ENCODE peak calls at places on chromosomes 6 and 20, in four cellular contexts. V, K, R and L are unnamed samples.

GRCh38 chr20:20568604-20569205 is 143.7 kb downstream of the RALGAPA2 start:
- DNase-seq in V (peak), R (peak), K (peak), L (no peak)

GRCh38 chr6:22873531-22874136 is 304.3 kb downstream of the HDGFL1 start:
- DNase-seq in R (no peak), V (no peak), K (peak), L (no peak)

GRCh38 chr6:13357551-13358075 is 29.3 kb upstream of the TBC1D7 start:
- DNase-seq in R (no peak), K (peak), V (no peak), L (no peak)

GRCh38 chr6:44416103-44416502 is 28.6 kb downstream of the CDC5L start:
- DNase-seq in K (peak), V (peak), R (no peak), L (no peak)

GRCh38 chr6:90294614-90294988 is 2.0 kb downstream of the BACH2 start:
- DNase-seq in V (no peak), K (no peak), R (no peak), L (no peak)

GRCh38 chr6:119742188-119742803 is 392.7 kb upstream of the MAN1A1 start:
- DNase-seq in R (peak), K (peak), V (peak), L (peak)

GRCh38 chr20:13312300-13312699 is 91.2 kb downstream of the ISM1 start:
- DNase-seq in V (no peak), K (no peak), R (no peak), L (no peak)

GRCh38 chr6:43979525-43979924 is 147.7 kb downstream of the MRPL14 start:
- DNase-seq in V (no peak), K (no peak), R (no peak), L (peak)

GRCh38 chr6:106557837-106558236 is 71.5 kb downstream of the RTN4IP1 start:
- DNase-seq in R (no peak), V (no peak), K (peak), L (no peak)

GRCh38 chr6:144582939-144583613 is 297.9 kb downstream of the UTRN start:
- DNase-seq in R (peak), V (no peak), K (no peak), L (no peak)

GRCh38 chr6:31366693-31367470 is 9.9 kb upstream of the HLA-B start:
- DNase-seq in V (peak), K (peak), R (peak), L (peak)

GRCh38 chr6:80366721-80367120 is 260.2 kb downstream of the BCKDHB start:
- DNase-seq in R (no peak), V (no peak), K (peak), L (peak)

GRCh38 chr20:22492497-22492896 is 91.9 kb downstream of the FOXA2 start:
- DNase-seq in R (no peak), V (peak), K (no peak), L (no peak)

GRCh38 chr6:145842693-145843546 is 28.3 kb upstream of the FBXO30 start:
- DNase-seq in V (no peak), R (no peak), K (peak), L (no peak)

GRCh38 chr20:6480328-6481030 is 287.0 kb upstream of the BMP2 start:
- DNase-seq in V (no peak), R (no peak), K (no peak), L (no peak)

GRCh38 chr6:150767585-150768164 is 97.8 kb upstream of the MTHFD1L start:
- DNase-seq in R (peak), V (no peak), K (no peak), L (no peak)

GRCh38 chr6:91387290-91388062 is 800.6 kb upstream of the MAP3K7 start:
- DNase-seq in R (peak), V (no peak), K (no peak), L (no peak)

GRCh38 chr6:49038294-49038693 is 424.8 kb downstream of the MMUT start:
- DNase-seq in K (peak), V (no peak), R (no peak), L (no peak)

GRCh38 chr6:10896691-10897090 is 9.8 kb downstream of the SYCP2L start:
- DNase-seq in V (no peak), K (no peak), R (no peak), L (no peak)

GRCh38 chr6:143361536-143362191 is 88.8 kb downstream of the ADAT2 start:
- DNase-seq in K (no peak), R (no peak), V (no peak), L (no peak)

GRCh38 chr6:34560366-34561226 is 4.5 kb upstream of the SPDEF start:
- DNase-seq in R (no peak), K (peak), V (no peak), L (no peak)

GRCh38 chr6:149176971-149177667 is 140.4 kb upstream of the TAB2 start:
- DNase-seq in V (no peak), R (no peak), K (no peak), L (no peak)

GRCh38 chr6:84842526-84843161 is 78.2 kb upstream of the TBX18 start:
- DNase-seq in K (peak), V (no peak), R (no peak), L (no peak)

GRCh38 chr6:4564746-4565145 is 211.5 kb upstream of the CDYL start:
- DNase-seq in R (no peak), K (no peak), V (no peak), L (no peak)

GRCh38 chr20:38880952-38881735 is 45.1 kb upstream of the FAM83D start:
- DNase-seq in R (no peak), V (no peak), K (no peak), L (no peak)

GRCh38 chr20:63783970-63784369 is 44.4 kb downstream of the SLC2A4RG start:
- DNase-seq in V (no peak), K (no peak), R (no peak), L (no peak)

GRCh38 chr20:57167971-57168693 is 98.3 kb downstream of the BMP7 start:
- DNase-seq in V (no peak), K (peak), R (no peak), L (no peak)

GRCh38 chr6:56803594-56803993 is 151.3 kb upstream of the BEND6 start:
- DNase-seq in V (no peak), R (no peak), K (peak), L (no peak)

GRCh38 chr6:33417127-33417902 is 592 bp downstream of the CUTA start:
- DNase-seq in K (peak), R (no peak), V (peak), L (no peak)

GRCh38 chr6:4577406-4577805 is 198.8 kb upstream of the CDYL start:
- DNase-seq in K (peak), R (no peak), V (peak), L (no peak)

GRCh38 chr20:47141941-47142781 is 214.3 kb downstream of the ZMYND8 start:
- DNase-seq in V (no peak), R (no peak), K (no peak), L (no peak)

DNA sequence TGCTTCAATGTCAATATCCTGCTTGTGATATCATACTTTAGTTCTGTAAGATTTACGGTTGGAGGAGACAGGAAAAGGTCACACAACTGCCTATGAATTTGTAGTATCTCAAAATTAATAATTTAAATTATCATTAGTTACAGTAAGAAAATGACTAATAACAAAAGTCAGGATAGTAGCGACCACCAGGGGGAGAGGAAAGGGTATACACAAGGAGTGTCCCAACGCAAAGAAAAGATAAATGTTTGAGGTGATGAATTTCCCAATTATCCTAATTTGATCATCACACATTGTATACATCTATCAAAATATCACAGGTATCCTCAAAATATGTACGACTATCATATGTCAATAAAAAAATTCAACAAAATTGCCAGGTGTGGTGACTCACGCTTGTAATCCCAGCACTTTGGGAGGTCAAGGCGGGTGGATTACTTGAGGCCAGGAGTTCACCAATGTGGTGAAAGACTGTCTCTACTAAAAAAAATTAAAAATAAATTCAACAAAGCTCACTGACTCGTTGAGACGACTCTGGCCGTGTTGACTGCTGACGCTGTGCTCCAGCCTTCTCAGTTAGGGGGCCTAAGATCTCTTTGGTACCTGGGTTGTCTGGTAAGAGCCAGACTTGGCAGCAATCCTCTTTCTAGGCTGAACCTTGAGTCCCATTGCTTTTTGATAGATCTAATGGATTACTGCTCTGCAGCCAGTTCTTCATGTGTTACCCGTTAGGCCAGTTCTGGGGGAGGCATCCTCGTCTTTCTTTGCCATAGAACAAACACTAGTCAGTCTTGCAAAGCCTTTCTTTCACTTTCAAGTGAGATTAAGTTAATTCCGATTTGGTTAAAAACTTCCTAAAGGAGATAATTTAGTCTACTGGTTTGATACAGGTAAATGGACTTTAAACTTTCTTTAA is 9.0 kb upstream of the OVOL2 start:
- DNase-seq in K (no peak), V (no peak), R (no peak), L (no peak)
- TF ChIP-seq CTCF in K (no peak), V (no peak), R (peak), L (peak)

DNA sequence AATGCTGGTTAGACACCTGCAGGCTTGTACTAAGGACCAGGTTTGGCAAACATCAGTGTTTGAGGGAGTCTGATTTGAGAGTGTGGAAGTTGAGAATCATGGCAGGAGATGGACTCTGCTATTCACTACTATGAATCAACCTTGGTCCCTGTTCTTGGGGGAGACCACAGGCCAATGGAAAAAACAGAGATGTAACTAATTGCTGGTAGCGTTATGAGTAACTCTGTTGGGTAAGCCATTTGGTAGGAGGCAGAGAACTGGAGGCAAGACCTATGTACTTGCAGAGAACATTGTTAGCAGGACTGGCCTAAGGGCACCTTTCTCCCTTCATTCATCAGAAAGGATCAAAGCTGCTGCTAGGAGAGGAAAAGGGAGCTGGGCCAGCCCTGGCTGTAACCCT is 8.3 kb upstream of the WFDC2 start:
- DNase-seq in K (no peak), V (no peak), R (no peak), L (no peak)
- TF ChIP-seq CTCF in K (no peak), V (no peak), R (no peak), L (no peak)

GRCh38 chr20:33074675-33075074 is 4.8 kb upstream of the BPIFB4 start:
- DNase-seq in R (no peak), K (no peak), V (no peak), L (no peak)

GRCh38 chr20:33072813-33073212 is 6.6 kb upstream of the BPIFB4 start:
- DNase-seq in K (no peak), V (no peak), R (no peak), L (no peak)

GRCh38 chr20:33071198-33071597 is 8.2 kb upstream of the BPIFB4 start:
- DNase-seq in V (no peak), K (no peak), R (no peak), L (no peak)

GRCh38 chr20:33070413-33071053 is 8.9 kb upstream of the BPIFB4 start:
- DNase-seq in V (no peak), K (no peak), R (no peak), L (no peak)

GRCh38 chr20:33072362-33072761 is 7.1 kb upstream of the BPIFB4 start:
- DNase-seq in K (no peak), R (no peak), V (no peak), L (no peak)
- TF ChIP-seq CTCF in K (no peak), R (no peak), V (no peak), L (no peak)

DNA sequence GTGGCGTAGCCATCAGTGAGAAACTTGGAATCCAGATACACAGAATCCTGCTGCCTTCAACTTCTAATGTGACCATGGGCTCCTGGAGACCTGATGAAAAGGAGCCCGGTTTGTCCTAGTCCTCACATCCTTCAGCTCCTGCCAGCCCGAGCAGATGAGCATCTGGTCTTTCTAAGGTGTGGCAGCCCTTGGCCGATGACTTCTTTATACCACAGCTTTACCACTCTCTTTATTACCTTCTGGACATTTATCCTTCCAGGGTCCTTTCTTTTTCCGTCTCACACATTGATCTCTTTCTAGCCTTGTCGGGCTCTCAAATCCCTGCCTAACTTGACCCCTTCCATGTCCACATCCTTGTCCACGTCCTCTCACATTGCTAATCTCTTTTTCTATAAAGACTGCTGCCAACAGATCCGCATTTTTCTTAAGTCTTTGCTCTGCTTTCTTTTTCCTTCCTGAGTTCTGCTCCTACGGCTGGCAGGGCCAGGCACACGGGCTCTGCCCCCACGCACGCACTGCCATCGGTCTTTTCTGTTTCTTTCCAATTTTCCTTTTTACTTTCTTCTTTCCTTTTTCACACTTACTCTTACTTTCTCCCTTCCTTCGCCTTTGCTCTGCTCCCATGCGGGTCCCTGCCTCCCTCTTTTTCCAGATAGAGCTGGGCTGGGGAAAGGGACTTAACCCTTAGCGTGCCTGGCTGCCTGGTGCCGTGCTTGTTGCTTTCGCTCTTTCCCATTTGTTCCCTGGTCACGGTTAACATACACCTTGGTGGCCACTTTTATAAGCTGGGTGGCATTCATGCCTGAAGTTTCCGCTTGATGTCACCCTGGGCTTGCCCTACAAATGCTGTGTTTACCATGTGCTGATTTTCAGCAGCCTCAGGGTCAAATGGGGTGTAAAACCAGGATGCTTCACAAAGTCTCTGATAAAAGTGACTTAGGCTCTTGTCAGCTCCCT is 9.4 kb upstream of the GMPR start:
- DNase-seq in R (no peak), K (peak), V (no peak), L (no peak)
- TF ChIP-seq CTCF in R (no peak), K (no peak), V (no peak), L (no peak)